ENCODE peak calls at places on chromosomes 7 and 10, in seven cellular contexts. One of them, this sample, is unnamed. For H3K36me3, the result is how much of the 10 kb centered on the place peaks cover.

GRCh38 chr10:27158421-27158820 is 3.3 kb downstream of the MASTL start:
- DNase-seq in H1: no peak
- DNase-seq in SK-N-SH: no peak
- DNase-seq in HCT116: no peak
- DNase-seq in K562: no peak
- DNase-seq in HepG2: peak
- DNase-seq in GM12878: no peak
- DNase-seq in this sample: no peak

GRCh38 chr7:41333506-41333905 is 369.4 kb downstream of the INHBA start:
- DNase-seq in H1: no peak
- DNase-seq in SK-N-SH: no peak
- DNase-seq in HCT116: no peak
- DNase-seq in K562: no peak
- DNase-seq in HepG2: no peak
- DNase-seq in GM12878: no peak
- DNase-seq in this sample: no peak

GRCh38 chr7:99019523-99020412 is 124.1 kb downstream of the SMURF1 start:
- DNase-seq in H1: no peak
- DNase-seq in SK-N-SH: no peak
- DNase-seq in HCT116: no peak
- DNase-seq in K562: no peak
- DNase-seq in HepG2: no peak
- DNase-seq in GM12878: no peak
- DNase-seq in this sample: no peak

GRCh38 chr10:75395171-75395954 is 6.2 kb downstream of the ZNF503 start:
- DNase-seq in H1: no peak
- DNase-seq in SK-N-SH: peak
- DNase-seq in HCT116: no peak
- DNase-seq in K562: peak
- DNase-seq in HepG2: no peak
- DNase-seq in GM12878: no peak
- DNase-seq in this sample: no peak

GRCh38 chr7:95545007-95545615 is 51.2 kb downstream of the PDK4 start:
- DNase-seq in H1: no peak
- DNase-seq in SK-N-SH: no peak
- DNase-seq in HCT116: peak
- DNase-seq in K562: no peak
- DNase-seq in HepG2: peak
- DNase-seq in GM12878: no peak
- DNase-seq in this sample: no peak

GRCh38 chr7:155808551-155809331 is 3.5 kb downstream of the SHH start:
- DNase-seq in H1: no peak
- DNase-seq in SK-N-SH: no peak
- DNase-seq in HCT116: no peak
- DNase-seq in K562: no peak
- DNase-seq in HepG2: peak
- DNase-seq in GM12878: no peak
- DNase-seq in this sample: no peak

GRCh38 chr10:132538790-132539421 is 1.3 kb downstream of the INPP5A start:
- DNase-seq in H1: no peak
- DNase-seq in SK-N-SH: peak
- DNase-seq in HCT116: no peak
- DNase-seq in K562: no peak
- DNase-seq in HepG2: no peak
- DNase-seq in GM12878: no peak
- DNase-seq in this sample: no peak

GRCh38 chr7:134014935-134015334 is 112.2 kb upstream of the LRGUK start:
- DNase-seq in H1: no peak
- DNase-seq in SK-N-SH: no peak
- DNase-seq in HCT116: no peak
- DNase-seq in K562: no peak
- DNase-seq in HepG2: no peak
- DNase-seq in GM12878: no peak
- DNase-seq in this sample: no peak

GRCh38 chr10:79417731-79418130 is 27.7 kb downstream of the ZCCHC24 start:
- DNase-seq in H1: no peak
- DNase-seq in SK-N-SH: no peak
- DNase-seq in HCT116: no peak
- DNase-seq in K562: no peak
- DNase-seq in HepG2: no peak
- DNase-seq in GM12878: no peak
- DNase-seq in this sample: no peak

GRCh38 chr7:8065356-8065813 is 96.8 kb downstream of the GLCCI1 start:
- DNase-seq in H1: no peak
- DNase-seq in SK-N-SH: no peak
- DNase-seq in HCT116: no peak
- DNase-seq in K562: no peak
- DNase-seq in HepG2: no peak
- DNase-seq in GM12878: no peak
- DNase-seq in this sample: no peak

GRCh38 chr10:59708816-59709471 is 706 bp downstream of the SLC16A9 start:
- DNase-seq in H1: no peak
- DNase-seq in SK-N-SH: peak
- DNase-seq in HCT116: no peak
- DNase-seq in K562: peak
- DNase-seq in HepG2: no peak
- DNase-seq in GM12878: no peak
- DNase-seq in this sample: no peak

GRCh38 chr10:15558136-15558535 is 161.6 kb downstream of the ITGA8 start:
- DNase-seq in H1: no peak
- DNase-seq in SK-N-SH: no peak
- DNase-seq in HCT116: no peak
- DNase-seq in K562: no peak
- DNase-seq in HepG2: no peak
- DNase-seq in GM12878: no peak
- DNase-seq in this sample: no peak

GRCh38 chr10:24570658-24571426 is 152.8 kb downstream of the ARHGAP21 start:
- DNase-seq in H1: no peak
- DNase-seq in SK-N-SH: no peak
- DNase-seq in HCT116: no peak
- DNase-seq in K562: no peak
- DNase-seq in HepG2: no peak
- DNase-seq in GM12878: no peak
- DNase-seq in this sample: no peak

GRCh38 chr7:133575726-133576125 is 322.8 kb downstream of the EXOC4 start:
- DNase-seq in H1: no peak
- DNase-seq in SK-N-SH: peak
- DNase-seq in HCT116: no peak
- DNase-seq in K562: no peak
- DNase-seq in HepG2: no peak
- DNase-seq in GM12878: no peak
- DNase-seq in this sample: no peak

GRCh38 chr7:38574121-38574520 is 57.1 kb downstream of the AMPH start:
- DNase-seq in H1: no peak
- DNase-seq in SK-N-SH: no peak
- DNase-seq in HCT116: no peak
- DNase-seq in K562: no peak
- DNase-seq in HepG2: no peak
- DNase-seq in GM12878: no peak
- DNase-seq in this sample: no peak

GRCh38 chr7:119270045-119270464 is 1002.9 kb upstream of the KCND2 start:
- DNase-seq in H1: peak
- DNase-seq in SK-N-SH: peak
- DNase-seq in HCT116: peak
- DNase-seq in K562: peak
- DNase-seq in HepG2: peak
- DNase-seq in GM12878: no peak
- DNase-seq in this sample: peak

GRCh38 chr10:37067576-37067975 is 57.8 kb upstream of the ANKRD30A start:
- DNase-seq in H1: no peak
- DNase-seq in SK-N-SH: no peak
- DNase-seq in HCT116: no peak
- DNase-seq in K562: no peak
- DNase-seq in HepG2: no peak
- DNase-seq in GM12878: no peak
- DNase-seq in this sample: no peak

GRCh38 chr7:56115852-56116538 is at the start of gene NUPR2:
- DNase-seq in H1: no peak
- DNase-seq in SK-N-SH: peak
- DNase-seq in HCT116: no peak
- DNase-seq in K562: no peak
- DNase-seq in HepG2: no peak
- DNase-seq in GM12878: no peak
- DNase-seq in this sample: no peak

GRCh38 chr10:23897267-23897666 is 311.7 kb upstream of the KIAA1217 start:
- DNase-seq in H1: no peak
- DNase-seq in SK-N-SH: no peak
- DNase-seq in HCT116: no peak
- DNase-seq in K562: no peak
- DNase-seq in HepG2: no peak
- DNase-seq in GM12878: no peak
- DNase-seq in this sample: no peak

GRCh38 chr10:5692476-5693358 is 8.1 kb downstream of the TASOR2 start:
- DNase-seq in H1: peak
- DNase-seq in SK-N-SH: peak
- DNase-seq in HCT116: no peak
- DNase-seq in K562: peak
- DNase-seq in HepG2: peak
- DNase-seq in GM12878: peak
- DNase-seq in this sample: no peak

GRCh38 chr10:102418612-102419560 is at the start of gene PSD:
- DNase-seq in H1: no peak
- DNase-seq in SK-N-SH: peak
- DNase-seq in HCT116: no peak
- DNase-seq in K562: peak
- DNase-seq in HepG2: no peak
- DNase-seq in GM12878: no peak
- DNase-seq in this sample: no peak

GRCh38 chr10:18145652-18146051 is 5.4 kb downstream of the CACNB2 start:
- DNase-seq in H1: no peak
- DNase-seq in SK-N-SH: no peak
- DNase-seq in HCT116: no peak
- DNase-seq in K562: no peak
- DNase-seq in HepG2: no peak
- DNase-seq in GM12878: no peak
- DNase-seq in this sample: no peak

GRCh38 chr10:18149401-18149800 is 9.2 kb downstream of the CACNB2 start:
- DNase-seq in H1: no peak
- DNase-seq in SK-N-SH: no peak
- DNase-seq in HCT116: no peak
- DNase-seq in K562: no peak
- DNase-seq in HepG2: no peak
- DNase-seq in GM12878: no peak
- DNase-seq in this sample: no peak

DNA sequence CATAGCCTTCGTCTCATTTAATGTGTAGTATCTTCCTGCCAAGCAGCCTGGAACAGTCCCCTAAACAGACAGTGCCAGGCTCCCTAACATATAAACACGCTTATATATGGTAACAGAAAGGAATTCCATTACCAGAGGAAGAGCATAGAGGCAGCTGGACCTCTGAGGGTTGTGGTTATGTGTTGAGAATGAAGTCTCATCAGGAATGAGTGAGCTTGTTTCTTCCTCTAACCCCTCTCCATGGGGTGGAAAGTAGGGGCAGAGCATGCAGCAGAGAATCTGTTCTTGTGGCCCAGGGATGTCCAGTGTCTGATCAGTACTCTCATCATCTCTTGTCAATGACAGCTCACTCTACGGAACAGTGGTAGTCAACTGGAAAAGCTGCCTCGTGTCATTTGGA is 11.3 kb downstream of the CACNB2 start:
- DNase-seq in H1: no peak
- DNase-seq in SK-N-SH: no peak
- DNase-seq in HCT116: no peak
- DNase-seq in K562: no peak
- DNase-seq in HepG2: no peak
- DNase-seq in GM12878: no peak
- DNase-seq in this sample: no peak
- H3K36me3 ChIP-seq in H1: under half
- H3K36me3 ChIP-seq in SK-N-SH: under half
- H3K36me3 ChIP-seq in HCT116: under half
- H3K36me3 ChIP-seq in K562: under half
- H3K36me3 ChIP-seq in HepG2: under half
- H3K36me3 ChIP-seq in GM12878: under half
- H3K36me3 ChIP-seq in this sample: under half

DNA sequence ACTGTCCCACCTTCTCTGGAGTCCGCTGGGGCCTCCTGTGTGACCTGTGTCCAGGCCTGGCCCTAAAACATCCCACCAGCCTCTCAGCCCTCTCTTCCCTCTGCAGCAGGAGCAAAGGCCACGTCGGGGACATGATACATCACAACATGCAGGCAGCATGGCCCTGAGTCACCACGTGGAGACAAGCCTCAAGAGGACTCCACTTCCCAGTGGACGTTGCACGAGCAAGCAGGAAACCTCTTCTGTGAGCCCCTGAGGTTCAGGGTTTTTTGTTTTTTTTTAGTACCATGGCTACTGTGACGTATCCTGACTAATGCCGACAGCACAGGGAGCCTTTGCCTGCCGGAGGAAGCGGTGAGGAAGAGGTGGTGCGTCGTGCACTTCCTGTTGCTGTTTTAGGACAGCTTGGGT is 165.9 kb downstream of the DNAJB6 start:
- DNase-seq in H1: no peak
- DNase-seq in SK-N-SH: no peak
- DNase-seq in HCT116: no peak
- DNase-seq in K562: no peak
- DNase-seq in HepG2: no peak
- DNase-seq in GM12878: no peak
- DNase-seq in this sample: no peak
- TF ChIP-seq YY1 in H1: no peak
- TF ChIP-seq YY1 in SK-N-SH: no peak
- TF ChIP-seq YY1 in HCT116: no peak
- TF ChIP-seq YY1 in K562: no peak
- TF ChIP-seq YY1 in HepG2: no peak
- TF ChIP-seq YY1 in GM12878: no peak
- TF ChIP-seq YY1 in this sample: no peak

DNA sequence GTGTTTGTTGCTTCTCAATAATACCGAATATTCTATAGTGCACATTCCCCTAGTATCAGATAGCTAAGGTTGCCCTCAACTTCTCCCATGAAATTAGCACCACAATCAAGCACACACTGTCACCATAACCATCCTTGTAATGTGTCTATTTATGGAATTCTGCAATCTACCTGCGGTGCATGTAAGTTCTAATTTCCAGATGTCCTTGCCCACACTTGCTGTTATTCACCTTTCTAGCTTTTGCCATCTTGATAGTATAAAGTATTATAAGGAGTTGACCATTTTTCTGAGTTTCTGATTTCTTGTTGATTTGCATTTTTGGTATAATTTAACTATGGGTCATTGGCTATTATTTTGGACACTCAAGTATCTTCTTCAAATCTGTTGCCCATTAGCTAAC is 490.1 kb upstream of the GALNT17 start:
- DNase-seq in H1: no peak
- DNase-seq in SK-N-SH: no peak
- DNase-seq in HCT116: no peak
- DNase-seq in K562: no peak
- DNase-seq in HepG2: no peak
- DNase-seq in GM12878: no peak
- DNase-seq in this sample: no peak
- H3K4me3 ChIP-seq in H1: no peak
- H3K4me3 ChIP-seq in SK-N-SH: no peak
- H3K4me3 ChIP-seq in HCT116: no peak
- H3K4me3 ChIP-seq in K562: no peak
- H3K4me3 ChIP-seq in HepG2: no peak
- H3K4me3 ChIP-seq in GM12878: no peak
- H3K4me3 ChIP-seq in this sample: no peak

DNA sequence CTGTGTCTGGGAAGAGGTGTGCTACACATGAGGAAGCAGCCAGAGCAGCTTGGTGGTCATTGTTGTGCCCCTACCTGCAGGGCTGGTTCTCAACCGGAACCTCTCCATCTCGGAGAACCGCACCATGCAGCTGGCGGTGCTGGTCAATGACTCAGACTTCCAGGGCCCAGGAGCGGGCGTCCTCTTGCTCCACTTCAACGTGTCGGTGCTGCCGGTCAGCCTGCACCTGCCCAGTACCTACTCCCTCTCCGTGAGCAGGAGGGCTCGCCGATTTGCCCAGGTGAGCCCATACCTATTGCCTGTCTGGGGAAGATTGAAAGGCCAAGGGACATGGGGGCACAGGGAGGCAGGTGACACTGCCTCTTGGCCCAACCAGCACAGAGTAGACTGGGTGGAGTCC is 29.3 kb upstream of the CSGALNACT2 start:
- DNase-seq in H1: no peak
- DNase-seq in SK-N-SH: no peak
- DNase-seq in HCT116: no peak
- DNase-seq in K562: no peak
- DNase-seq in HepG2: no peak
- DNase-seq in GM12878: no peak
- DNase-seq in this sample: no peak
- H3K36me3 ChIP-seq in H1: under half
- H3K36me3 ChIP-seq in SK-N-SH: under half
- H3K36me3 ChIP-seq in HCT116: under half
- H3K36me3 ChIP-seq in K562: under half
- H3K36me3 ChIP-seq in HepG2: under half
- H3K36me3 ChIP-seq in GM12878: under half
- H3K36me3 ChIP-seq in this sample: under half